ENCODE peak calls at places on chromosomes 5 and 9, in seven cellular contexts. B is endothelial cell of umbilical vein, O is dorsolateral prefrontal cortex, G is progenitor cell of endocrine pancreas, K is bronchial epithelial cell, F is left lung, N is uterus. I is an unnamed sample.

GRCh38 chr9:98609646-98610045 is 99.1 kb downstream of the GABBR2 start:
- DNase-seq in F (no peak), O (no peak), N (no peak), K (no peak), G (no peak), B (no peak), I (no peak)

GRCh38 chr5:55154893-55155292 is 5.1 kb upstream of the GPX8 start:
- DNase-seq in B (peak; percentile 93), F (no peak), O (no peak), K (peak; percentile 68), N (no peak), G (no peak), I (no peak)

GRCh38 chr9:3746296-3747275 is 220.8 kb upstream of the RFX3 start:
- DNase-seq in N (no peak), F (no peak), K (peak; percentile 95), O (no peak), B (no peak), G (no peak), I (no peak)

GRCh38 chr5:170448221-170448620 is 55.6 kb upstream of the KCNIP1 start:
- DNase-seq in O (no peak), F (no peak), G (no peak), N (no peak), K (no peak), B (no peak), I (no peak)

GRCh38 chr5:10266839-10267238 is 16.8 kb downstream of the CCT5 start:
- DNase-seq in O (no peak), F (no peak), G (no peak), B (no peak), K (peak; percentile 54), N (no peak), I (no peak)

GRCh38 chr5:55817030-55817429 is 34.1 kb upstream of the IL31RA start:
- DNase-seq in K (no peak), O (no peak), F (no peak), G (no peak), N (no peak), B (no peak), I (no peak)

GRCh38 chr9:108163321-108164005 is 673.9 kb upstream of the KLF4 start:
- DNase-seq in F (no peak), B (no peak), N (no peak), K (peak; percentile 48), O (no peak), G (no peak), I (no peak)

GRCh38 chr5:139404484-139404840 is 573 bp upstream of the SPATA24 start:
- DNase-seq in B (no peak), F (no peak), O (no peak), G (no peak), K (no peak), N (no peak), I (no peak)

GRCh38 chr5:142874537-142874936 is 104.4 kb downstream of the ARHGAP26 start:
- DNase-seq in B (peak; percentile 96), F (peak; percentile 84), G (no peak), K (peak; percentile 84), O (no peak), N (peak; percentile 80), I (no peak)

GRCh38 chr5:122111513-122111912 is 17.8 kb upstream of the ZNF474 start:
- DNase-seq in O (no peak), F (no peak), G (no peak), N (no peak), B (no peak), K (no peak), I (no peak)

GRCh38 chr5:142561486-142562097 is 124.3 kb downstream of the FGF1 start:
- DNase-seq in G (no peak), F (no peak), B (no peak), N (no peak), O (no peak), K (no peak), I (no peak)

GRCh38 chr9:100277166-100277979 is 75.4 kb downstream of the TEX10 start:
- DNase-seq in G (no peak), F (no peak), K (peak; percentile 8), N (no peak), O (no peak), B (no peak), I (no peak)

GRCh38 chr9:128115187-128116103 is 12.1 kb downstream of the PTGES2 start:
- DNase-seq in G (no peak), K (no peak), N (peak; percentile 13), F (peak; percentile 35), O (peak; percentile 26), B (no peak), I (no peak)

DNA sequence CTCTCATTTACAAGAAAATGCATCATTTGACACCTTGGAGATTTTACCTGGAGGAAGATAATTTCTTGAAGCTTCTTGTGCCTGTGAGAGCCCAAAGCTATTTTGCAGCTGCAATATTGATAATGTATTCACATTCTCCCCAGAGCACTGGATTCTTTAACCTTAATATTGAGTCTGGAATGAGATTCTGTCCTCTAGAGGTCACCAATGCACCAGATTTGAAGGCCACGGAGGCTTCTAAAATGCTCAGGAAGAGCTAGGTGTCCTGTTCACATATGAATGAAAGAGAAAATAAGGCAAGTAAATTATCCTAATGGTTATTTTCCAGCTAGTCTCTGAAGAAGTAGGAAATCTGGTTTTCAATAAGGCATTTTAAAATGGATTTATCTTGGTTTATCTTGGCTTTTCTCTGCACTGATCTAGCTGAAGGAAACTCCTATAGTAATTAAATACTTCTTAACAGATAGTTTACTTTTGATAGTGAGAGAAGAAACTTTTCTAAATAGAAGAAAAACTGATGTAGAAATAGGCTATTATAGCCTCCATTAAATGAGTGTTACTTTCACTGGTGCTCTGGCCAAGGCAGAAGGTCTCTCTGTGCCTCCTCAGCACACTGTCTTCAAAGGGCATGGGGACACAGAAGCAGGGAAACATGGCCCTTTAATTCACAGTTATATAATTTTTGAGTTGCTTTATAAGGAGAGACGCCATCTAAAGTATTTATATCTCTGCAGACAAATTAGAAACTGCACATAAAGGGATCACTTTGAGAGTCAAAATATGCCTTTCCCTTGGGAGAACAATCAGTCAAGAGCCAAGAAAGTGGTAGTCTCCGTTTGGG is 297.0 kb upstream of the ACTBL2 start:
- DNase-seq in G (no peak), B (peak; percentile 90), O (no peak), F (no peak), K (peak; percentile 66), N (peak; percentile 29), I (peak; percentile 51)
- TF ChIP-seq CTCF in G (peak; percentile 69), B (peak; percentile 30), O (peak; percentile 66), F (peak; percentile 25), K (peak; percentile 45), N (peak; percentile 73), I (peak; percentile 67)

GRCh38 chr9:70506159-70506558 is 91.7 kb upstream of the KLF9 start:
- DNase-seq in K (peak; percentile 58), O (no peak), G (no peak), F (no peak), B (no peak), N (no peak), I (no peak)

GRCh38 chr9:70504814-70505213 is 90.4 kb upstream of the KLF9 start:
- DNase-seq in N (no peak), G (no peak), B (no peak), F (no peak), O (no peak), K (no peak), I (no peak)

GRCh38 chr9:70514273-70514672 is 99.8 kb upstream of the KLF9 start:
- DNase-seq in K (no peak), N (no peak), B (no peak), O (no peak), F (no peak), G (no peak), I (no peak)

GRCh38 chr9:70511858-70512257 is 97.4 kb upstream of the KLF9 start:
- DNase-seq in F (no peak), K (no peak), O (no peak), G (no peak), B (no peak), N (no peak), I (no peak)

GRCh38 chr9:70510157-70510770 is 95.8 kb upstream of the KLF9 start:
- DNase-seq in B (peak; percentile 46), O (no peak), N (no peak), K (peak; percentile 29), G (peak; percentile 17), F (no peak), I (no peak)
- TF ChIP-seq CTCF in B (peak; percentile 68), O (peak; percentile 39), N (no peak), K (peak; percentile 57), G (peak; percentile 60), F (peak; percentile 59), I (peak; percentile 37)

GRCh38 chr5:67620386-67621039 is 423.9 kb upstream of the CD180 start:
- DNase-seq in K (peak; percentile 67), F (no peak), B (no peak), G (no peak), O (no peak), N (no peak), I (no peak)

GRCh38 chr5:67619636-67620035 is 423.0 kb upstream of the CD180 start:
- DNase-seq in K (no peak), G (no peak), O (no peak), B (no peak), N (peak; percentile 70), F (no peak), I (no peak)

GRCh38 chr5:67621040-67621397 is 424.4 kb upstream of the CD180 start:
- DNase-seq in N (no peak), B (no peak), F (no peak), O (no peak), K (no peak), G (no peak), I (no peak)

GRCh38 chr5:67617051-67617450 is 420.5 kb upstream of the CD180 start:
- DNase-seq in B (no peak), G (no peak), N (no peak), O (no peak), K (no peak), F (no peak), I (no peak)

GRCh38 chr5:67619235-67619634 is 422.6 kb upstream of the CD180 start:
- DNase-seq in O (no peak), N (no peak), G (no peak), F (no peak), K (peak; percentile 75), B (no peak), I (no peak)
- TF ChIP-seq CTCF in O (no peak), N (no peak), G (no peak), F (no peak), K (no peak), B (no peak), I (no peak)

GRCh38 chr9:125407432-125407973 is 145.9 kb downstream of the GAPVD1 start:
- DNase-seq in N (no peak), O (no peak), F (no peak), K (no peak), G (no peak), B (no peak), I (no peak)

GRCh38 chr9:125409637-125410521 is 148.3 kb downstream of the GAPVD1 start:
- DNase-seq in N (no peak), K (peak; percentile 18), O (no peak), B (no peak), G (no peak), F (no peak), I (peak; percentile 40)

GRCh38 chr9:125409217-125409636 is 147.6 kb downstream of the GAPVD1 start:
- DNase-seq in O (no peak), F (no peak), N (no peak), B (no peak), G (no peak), K (no peak), I (no peak)

GRCh38 chr9:125406812-125407087 is 145.1 kb downstream of the GAPVD1 start:
- DNase-seq in B (no peak), N (no peak), O (no peak), G (no peak), F (no peak), K (no peak), I (no peak)

GRCh38 chr9:125407974-125408900 is 146.6 kb downstream of the GAPVD1 start:
- DNase-seq in G (peak; percentile 80), N (peak; percentile 69), F (peak; percentile 77), B (peak; percentile 61), O (peak; percentile 75), K (peak; percentile 11), I (peak; percentile 43)
- TF ChIP-seq CTCF in G (peak; percentile 93), N (peak; percentile 77), F (peak; percentile 92), B (peak; percentile 93), O (peak; percentile 85), K (peak; percentile 95), I (peak; percentile 79)